ENCODE peak calls at places on chromosomes 6 and 20, in four cellular contexts. One of them, this sample, is unnamed. For H3K36me3, the result is how much of the 10 kb centered on the place peaks cover.

GRCh38 chr20:5947276-5947675 is 3.1 kb downstream of the TRMT6 start:
- DNase-seq in bronchial epithelial cell: peak
- DNase-seq in ovary: no peak
- DNase-seq in BE2C: no peak
- DNase-seq in this sample: no peak

GRCh38 chr20:23652371-23652770 is 14.6 kb upstream of the CST3 start:
- DNase-seq in bronchial epithelial cell: no peak
- DNase-seq in ovary: no peak
- DNase-seq in BE2C: no peak
- DNase-seq in this sample: no peak

GRCh38 chr6:132872923-132873322 is 58.6 kb downstream of the RPS12 start:
- DNase-seq in bronchial epithelial cell: no peak
- DNase-seq in ovary: no peak
- DNase-seq in BE2C: no peak
- DNase-seq in this sample: no peak

GRCh38 chr6:113396644-113397201 is 460.4 kb upstream of the MARCKS start:
- DNase-seq in bronchial epithelial cell: no peak
- DNase-seq in ovary: no peak
- DNase-seq in BE2C: peak
- DNase-seq in this sample: peak

GRCh38 chr6:170137911-170138910 is 152.7 kb downstream of the DLL1 start:
- DNase-seq in bronchial epithelial cell: no peak
- DNase-seq in ovary: no peak
- DNase-seq in BE2C: peak
- DNase-seq in this sample: no peak

GRCh38 chr20:35556871-35557270 is 15.0 kb downstream of the ERGIC3 start:
- DNase-seq in bronchial epithelial cell: no peak
- DNase-seq in ovary: no peak
- DNase-seq in BE2C: no peak
- DNase-seq in this sample: no peak

GRCh38 chr20:967796-968742 is 34.0 kb downstream of the RSPO4 start:
- DNase-seq in bronchial epithelial cell: peak
- DNase-seq in ovary: no peak
- DNase-seq in BE2C: no peak
- DNase-seq in this sample: peak

GRCh38 chr6:152185158-152185574 is 377.7 kb downstream of the ESR1 start:
- DNase-seq in bronchial epithelial cell: no peak
- DNase-seq in ovary: no peak
- DNase-seq in BE2C: no peak
- DNase-seq in this sample: no peak

GRCh38 chr20:41643504-41643938 is 25.3 kb upstream of the CHD6 start:
- DNase-seq in bronchial epithelial cell: peak
- DNase-seq in ovary: peak
- DNase-seq in BE2C: peak
- DNase-seq in this sample: peak

GRCh38 chr6:64330694-64331309 is 695.2 kb downstream of the PHF3 start:
- DNase-seq in bronchial epithelial cell: peak
- DNase-seq in ovary: peak
- DNase-seq in BE2C: peak
- DNase-seq in this sample: peak

GRCh38 chr20:4601630-4602296 is 119.9 kb upstream of the PRND start:
- DNase-seq in bronchial epithelial cell: peak
- DNase-seq in ovary: no peak
- DNase-seq in BE2C: peak
- DNase-seq in this sample: peak

GRCh38 chr20:62305149-62305764 is 2.5 kb downstream of the ADRM1 start:
- DNase-seq in bronchial epithelial cell: peak
- DNase-seq in ovary: no peak
- DNase-seq in BE2C: no peak
- DNase-seq in this sample: no peak

GRCh38 chr6:157517601-157518359 is 136.8 kb downstream of the ZDHHC14 start:
- DNase-seq in bronchial epithelial cell: no peak
- DNase-seq in ovary: no peak
- DNase-seq in BE2C: no peak
- DNase-seq in this sample: no peak

GRCh38 chr20:53033176-53033575 is 61.0 kb downstream of the TSHZ2 start:
- DNase-seq in bronchial epithelial cell: no peak
- DNase-seq in ovary: no peak
- DNase-seq in BE2C: no peak
- DNase-seq in this sample: peak

GRCh38 chr20:53028337-53029007 is 56.3 kb downstream of the TSHZ2 start:
- DNase-seq in bronchial epithelial cell: peak
- DNase-seq in ovary: no peak
- DNase-seq in BE2C: no peak
- DNase-seq in this sample: peak

GRCh38 chr20:53032021-53033001 is 60.2 kb downstream of the TSHZ2 start:
- DNase-seq in bronchial epithelial cell: peak
- DNase-seq in ovary: no peak
- DNase-seq in BE2C: no peak
- DNase-seq in this sample: peak

GRCh38 chr20:53034899-53035298 is 62.7 kb downstream of the TSHZ2 start:
- DNase-seq in bronchial epithelial cell: no peak
- DNase-seq in ovary: no peak
- DNase-seq in BE2C: no peak
- DNase-seq in this sample: no peak

GRCh38 chr20:53030061-53030460 is 57.9 kb downstream of the TSHZ2 start:
- DNase-seq in bronchial epithelial cell: no peak
- DNase-seq in ovary: no peak
- DNase-seq in BE2C: no peak
- DNase-seq in this sample: no peak
- H3K36me3 ChIP-seq in bronchial epithelial cell: under half
- H3K36me3 ChIP-seq in ovary: under half
- H3K36me3 ChIP-seq in BE2C: under half
- H3K36me3 ChIP-seq in this sample: under half

GRCh38 chr6:123529843-123530242 is 106.9 kb downstream of the TRDN start:
- DNase-seq in bronchial epithelial cell: peak
- DNase-seq in ovary: no peak
- DNase-seq in BE2C: no peak
- DNase-seq in this sample: no peak

GRCh38 chr6:123533862-123534261 is 102.9 kb downstream of the TRDN start:
- DNase-seq in bronchial epithelial cell: no peak
- DNase-seq in ovary: no peak
- DNase-seq in BE2C: no peak
- DNase-seq in this sample: no peak

GRCh38 chr6:123529058-123529457 is 107.7 kb downstream of the TRDN start:
- DNase-seq in bronchial epithelial cell: no peak
- DNase-seq in ovary: no peak
- DNase-seq in BE2C: no peak
- DNase-seq in this sample: no peak

DNA sequence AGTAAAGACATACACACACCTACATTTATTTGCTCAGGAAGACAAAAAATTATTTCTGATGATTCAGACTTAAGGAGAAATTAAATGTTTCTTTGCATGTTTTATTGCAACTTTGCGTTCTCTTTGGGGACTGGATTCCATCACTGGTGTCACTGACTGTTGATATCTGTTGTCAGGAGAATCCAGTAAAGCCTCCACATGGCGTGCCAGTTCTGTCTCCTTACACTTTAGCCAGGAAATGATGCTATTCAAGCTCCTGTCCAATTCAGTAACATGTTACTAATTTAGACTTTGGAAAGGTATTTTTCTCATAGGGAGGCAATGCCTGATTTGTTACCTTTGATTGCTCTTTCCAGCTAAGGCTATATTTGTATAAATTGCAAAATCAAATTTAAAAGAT is 102.5 kb downstream of the TRDN start:
- DNase-seq in bronchial epithelial cell: no peak
- DNase-seq in ovary: no peak
- DNase-seq in BE2C: no peak
- DNase-seq in this sample: no peak
- H3K4me3 ChIP-seq in bronchial epithelial cell: no peak
- H3K4me3 ChIP-seq in ovary: no peak
- H3K4me3 ChIP-seq in BE2C: no peak
- H3K4me3 ChIP-seq in this sample: no peak

DNA sequence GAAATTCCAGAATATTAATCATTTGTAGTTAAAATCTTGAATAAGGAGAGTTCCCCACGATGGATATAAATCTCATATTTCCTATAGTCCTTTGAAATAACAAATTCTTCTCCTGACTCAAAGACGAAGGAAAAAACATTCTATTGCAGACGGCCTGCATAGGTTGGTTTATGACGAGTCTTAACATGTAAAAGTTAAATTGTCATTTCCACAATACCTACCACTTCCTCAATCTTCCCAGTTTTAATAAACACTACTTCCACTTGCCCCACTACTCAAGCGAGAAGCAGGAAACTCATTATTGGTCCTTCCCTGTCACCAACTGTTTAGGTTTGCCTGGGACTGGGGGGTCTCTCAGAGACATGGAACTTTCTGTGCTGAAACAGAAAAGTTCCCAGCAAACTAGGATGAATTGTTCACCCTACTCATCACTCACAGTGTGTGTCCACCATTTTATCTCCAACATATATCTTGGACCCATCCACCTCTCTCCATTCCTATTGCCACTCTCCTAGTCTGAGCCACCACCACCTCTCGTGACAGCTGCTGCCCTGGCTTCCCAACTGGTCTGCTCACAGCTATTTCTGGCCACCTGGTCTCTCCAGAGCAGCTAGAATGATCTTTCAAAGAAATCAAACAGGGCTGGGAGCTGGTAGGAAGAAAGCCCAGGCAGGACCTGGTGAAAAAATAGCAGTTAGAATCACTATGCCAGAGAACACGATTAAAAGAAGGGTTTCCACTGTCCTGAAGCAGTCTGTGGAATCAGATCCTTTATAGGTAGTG is 15.1 kb upstream of the ZSCAN9 start:
- DNase-seq in bronchial epithelial cell: peak
- DNase-seq in ovary: no peak
- DNase-seq in BE2C: no peak
- DNase-seq in this sample: no peak
- H3K36me3 ChIP-seq in bronchial epithelial cell: under half
- H3K36me3 ChIP-seq in ovary: under half
- H3K36me3 ChIP-seq in BE2C: under half
- H3K36me3 ChIP-seq in this sample: under half

DNA sequence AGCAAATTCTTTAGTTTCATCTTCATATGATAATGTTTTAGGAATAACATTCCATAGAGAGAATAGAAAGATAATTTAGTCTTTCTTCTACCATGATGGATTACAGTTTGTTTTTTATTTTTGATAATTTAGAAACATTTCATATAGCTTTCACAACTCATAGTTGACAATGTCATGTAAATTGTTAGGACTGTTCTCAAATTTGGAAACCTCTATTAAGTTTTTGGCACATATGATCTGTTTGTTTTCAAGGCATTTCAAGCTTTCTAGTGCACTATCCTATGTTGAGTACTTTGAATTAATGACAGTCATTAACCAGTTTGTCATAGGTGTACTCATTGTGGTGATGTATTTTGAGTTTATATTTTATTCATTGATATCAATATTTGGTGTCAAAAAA is 10.7 kb upstream of the TFB1M start:
- DNase-seq in bronchial epithelial cell: no peak
- DNase-seq in ovary: no peak
- DNase-seq in BE2C: no peak
- DNase-seq in this sample: no peak
- H3K4me3 ChIP-seq in bronchial epithelial cell: no peak
- H3K4me3 ChIP-seq in ovary: no peak
- H3K4me3 ChIP-seq in BE2C: no peak
- H3K4me3 ChIP-seq in this sample: no peak